ENCODE peak calls at places on chromosomes 1 and 21, in ten cellular contexts. One of them, this sample, is unnamed.

GRCh38 chr1:21072721-21073120 is 104.0 kb downstream of the EIF4G3 start:
- DNase-seq in glutamatergic neuron: no peak
- DNase-seq in endothelial cell of umbilical vein: peak; percentile 53
- DNase-seq in PC-3: no peak
- DNase-seq in tibial nerve: no peak
- DNase-seq in left lung: no peak
- DNase-seq in type B pancreatic cell: no peak
- DNase-seq in chondrocyte: no peak
- DNase-seq in A549: no peak
- DNase-seq in GM10248: no peak
- DNase-seq in this sample: peak; percentile 8

GRCh38 chr1:208233546-208233945 is 10.6 kb downstream of the PLXNA2 start:
- DNase-seq in glutamatergic neuron: peak; percentile 70
- DNase-seq in endothelial cell of umbilical vein: peak; percentile 54
- DNase-seq in PC-3: no peak
- DNase-seq in tibial nerve: no peak
- DNase-seq in left lung: peak; percentile 81
- DNase-seq in type B pancreatic cell: no peak
- DNase-seq in chondrocyte: no peak
- DNase-seq in A549: no peak
- DNase-seq in GM10248: no peak
- DNase-seq in this sample: no peak

GRCh38 chr1:215569987-215570824 is 3.1 kb downstream of the KCTD3 start:
- DNase-seq in glutamatergic neuron: no peak
- DNase-seq in endothelial cell of umbilical vein: peak; percentile 2
- DNase-seq in PC-3: peak; percentile 91
- DNase-seq in tibial nerve: no peak
- DNase-seq in left lung: no peak
- DNase-seq in type B pancreatic cell: no peak
- DNase-seq in chondrocyte: no peak
- DNase-seq in A549: no peak
- DNase-seq in GM10248: no peak
- DNase-seq in this sample: no peak

GRCh38 chr1:53214541-53214940 is 5.9 kb downstream of the CZIB start:
- DNase-seq in glutamatergic neuron: no peak
- DNase-seq in endothelial cell of umbilical vein: no peak
- DNase-seq in PC-3: no peak
- DNase-seq in tibial nerve: no peak
- DNase-seq in left lung: no peak
- DNase-seq in type B pancreatic cell: no peak
- DNase-seq in chondrocyte: no peak
- DNase-seq in A549: no peak
- DNase-seq in GM10248: no peak
- DNase-seq in this sample: no peak

GRCh38 chr1:33219886-33220661 is 36.2 kb upstream of the ZNF362 start:
- DNase-seq in glutamatergic neuron: no peak
- DNase-seq in endothelial cell of umbilical vein: no peak
- DNase-seq in PC-3: peak; percentile 94
- DNase-seq in tibial nerve: no peak
- DNase-seq in left lung: no peak
- DNase-seq in type B pancreatic cell: no peak
- DNase-seq in chondrocyte: no peak
- DNase-seq in A549: no peak
- DNase-seq in GM10248: no peak
- DNase-seq in this sample: peak; percentile 92

GRCh38 chr21:28554660-28555475 is 437.8 kb downstream of the LTN1 start:
- DNase-seq in glutamatergic neuron: no peak
- DNase-seq in endothelial cell of umbilical vein: no peak
- DNase-seq in PC-3: no peak
- DNase-seq in tibial nerve: no peak
- DNase-seq in left lung: no peak
- DNase-seq in type B pancreatic cell: no peak
- DNase-seq in chondrocyte: no peak
- DNase-seq in A549: no peak
- DNase-seq in GM10248: no peak
- DNase-seq in this sample: no peak

GRCh38 chr1:182114627-182115023 is 53.1 kb upstream of the ZNF648 start:
- DNase-seq in glutamatergic neuron: no peak
- DNase-seq in endothelial cell of umbilical vein: no peak
- DNase-seq in PC-3: no peak
- DNase-seq in tibial nerve: no peak
- DNase-seq in left lung: no peak
- DNase-seq in type B pancreatic cell: no peak
- DNase-seq in chondrocyte: no peak
- DNase-seq in A549: no peak
- DNase-seq in GM10248: no peak
- DNase-seq in this sample: no peak

GRCh38 chr1:101139130-101139529 is 97.7 kb upstream of the S1PR1 start:
- DNase-seq in glutamatergic neuron: no peak
- DNase-seq in endothelial cell of umbilical vein: peak; percentile 37
- DNase-seq in PC-3: no peak
- DNase-seq in tibial nerve: no peak
- DNase-seq in left lung: no peak
- DNase-seq in type B pancreatic cell: no peak
- DNase-seq in chondrocyte: no peak
- DNase-seq in A549: no peak
- DNase-seq in GM10248: no peak
- DNase-seq in this sample: no peak

GRCh38 chr1:17027900-17028299 is 16.2 kb upstream of the ATP13A2 start:
- DNase-seq in glutamatergic neuron: no peak
- DNase-seq in endothelial cell of umbilical vein: no peak
- DNase-seq in PC-3: no peak
- DNase-seq in tibial nerve: no peak
- DNase-seq in left lung: no peak
- DNase-seq in type B pancreatic cell: no peak
- DNase-seq in chondrocyte: no peak
- DNase-seq in A549: no peak
- DNase-seq in GM10248: no peak
- DNase-seq in this sample: no peak

GRCh38 chr1:230574502-230574901 is 67.8 kb upstream of the COG2 start:
- DNase-seq in glutamatergic neuron: no peak
- DNase-seq in endothelial cell of umbilical vein: no peak
- DNase-seq in PC-3: no peak
- DNase-seq in tibial nerve: no peak
- DNase-seq in left lung: no peak
- DNase-seq in type B pancreatic cell: no peak
- DNase-seq in chondrocyte: no peak
- DNase-seq in A549: no peak
- DNase-seq in GM10248: no peak
- DNase-seq in this sample: no peak

GRCh38 chr1:202590975-202591411 is 119.3 kb downstream of the SYT2 start:
- DNase-seq in glutamatergic neuron: no peak
- DNase-seq in endothelial cell of umbilical vein: no peak
- DNase-seq in PC-3: no peak
- DNase-seq in tibial nerve: no peak
- DNase-seq in left lung: no peak
- DNase-seq in type B pancreatic cell: no peak
- DNase-seq in chondrocyte: no peak
- DNase-seq in A549: no peak
- DNase-seq in GM10248: no peak
- DNase-seq in this sample: no peak

DNA sequence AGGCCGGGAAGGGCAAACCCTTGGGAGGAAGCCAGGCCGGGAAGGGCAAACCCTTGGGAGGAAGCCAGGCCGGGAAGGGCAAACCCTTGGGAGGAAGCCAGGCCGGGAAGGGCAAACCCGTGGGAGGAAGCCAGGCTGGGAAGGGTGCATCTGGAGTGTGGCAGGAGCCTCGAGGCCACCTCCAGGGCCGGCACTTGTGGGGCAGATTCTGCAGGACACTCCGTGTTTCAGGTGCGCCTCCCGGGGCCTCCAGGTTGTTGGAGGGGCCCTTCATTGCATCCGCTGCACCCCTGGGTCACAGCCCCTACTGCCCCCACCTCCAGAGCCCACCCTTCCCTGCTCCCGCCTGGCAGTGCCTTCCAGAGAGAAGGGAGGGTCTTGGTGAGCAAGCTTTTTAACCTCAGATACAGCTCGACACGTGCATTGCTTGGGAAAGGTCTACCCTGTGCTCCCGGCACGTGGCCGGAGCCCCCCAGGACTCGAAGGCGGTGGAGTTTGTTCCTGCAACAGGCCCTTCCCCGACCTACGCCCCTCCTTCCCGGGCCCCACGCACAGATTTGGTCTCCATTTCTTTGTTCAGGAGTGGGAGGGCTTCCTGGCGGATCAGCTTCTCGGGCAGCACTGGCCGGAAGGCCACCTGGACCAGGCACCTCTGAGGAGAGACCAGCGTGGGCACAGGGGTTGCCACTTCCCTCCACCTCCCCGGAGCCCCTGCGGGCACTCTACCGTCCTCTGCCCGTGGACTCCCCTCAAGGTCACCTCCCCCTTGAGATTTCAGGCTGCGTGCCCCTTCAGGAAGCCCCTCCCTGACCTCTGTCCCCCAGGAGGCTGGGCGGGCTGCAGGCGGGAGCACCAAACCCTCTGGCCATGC is 9.4 kb upstream of the TMEM52 start:
- DNase-seq in glutamatergic neuron: no peak
- DNase-seq in endothelial cell of umbilical vein: no peak
- DNase-seq in PC-3: no peak
- DNase-seq in tibial nerve: no peak
- DNase-seq in left lung: peak; percentile 65
- DNase-seq in type B pancreatic cell: no peak
- DNase-seq in chondrocyte: peak; percentile 82
- DNase-seq in A549: no peak
- DNase-seq in GM10248: no peak
- DNase-seq in this sample: no peak
- TF ChIP-seq CTCF in glutamatergic neuron: no peak
- TF ChIP-seq CTCF in endothelial cell of umbilical vein: no peak
- TF ChIP-seq CTCF in PC-3: no peak
- TF ChIP-seq CTCF in tibial nerve: no peak
- TF ChIP-seq CTCF in left lung: no peak
- TF ChIP-seq CTCF in type B pancreatic cell: no peak
- TF ChIP-seq CTCF in chondrocyte: no peak
- TF ChIP-seq CTCF in A549: no peak
- TF ChIP-seq CTCF in GM10248: no peak
- TF ChIP-seq CTCF in this sample: no peak

DNA sequence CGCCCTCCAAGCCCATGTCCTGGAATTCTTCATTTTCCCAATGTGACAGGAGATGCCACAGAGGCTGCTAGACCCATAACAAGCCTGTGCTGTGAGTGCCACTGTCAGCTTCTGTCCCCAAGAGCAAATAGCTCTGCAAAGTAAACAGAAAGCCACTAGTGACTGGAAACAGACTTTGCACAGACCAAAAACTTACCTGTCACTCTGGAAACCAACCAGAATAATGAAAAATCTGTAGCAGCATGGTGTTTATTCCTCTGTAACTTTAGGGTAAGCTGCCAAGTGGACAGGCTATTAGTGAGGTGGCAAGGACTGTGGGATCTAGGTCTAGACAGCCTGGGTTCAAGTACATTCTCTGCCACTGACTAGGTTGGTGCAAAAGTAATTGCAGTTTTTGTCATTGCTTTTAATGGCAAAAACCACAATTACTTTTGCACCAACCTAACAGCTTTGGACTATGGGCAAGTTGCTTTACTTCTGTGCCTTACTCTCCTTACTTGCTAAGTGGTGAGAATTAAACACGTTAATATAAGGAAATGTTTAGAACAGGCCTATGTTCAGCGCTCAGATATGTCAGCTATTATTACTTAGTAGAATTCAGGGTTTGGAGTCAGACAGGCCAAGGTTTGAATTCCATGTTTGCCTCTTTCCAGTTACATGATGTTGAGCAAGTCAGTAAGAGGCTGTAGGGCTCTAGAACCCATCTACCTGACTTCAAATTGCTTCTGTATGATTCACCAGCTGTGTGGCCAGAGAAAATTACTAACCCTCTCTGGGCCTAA is at the start of gene C8B:
- DNase-seq in glutamatergic neuron: no peak
- DNase-seq in endothelial cell of umbilical vein: no peak
- DNase-seq in PC-3: no peak
- DNase-seq in tibial nerve: no peak
- DNase-seq in left lung: no peak
- DNase-seq in type B pancreatic cell: no peak
- DNase-seq in chondrocyte: no peak
- DNase-seq in A549: no peak
- DNase-seq in GM10248: no peak
- DNase-seq in this sample: no peak
- TF ChIP-seq CTCF in glutamatergic neuron: no peak
- TF ChIP-seq CTCF in endothelial cell of umbilical vein: no peak
- TF ChIP-seq CTCF in PC-3: no peak
- TF ChIP-seq CTCF in tibial nerve: no peak
- TF ChIP-seq CTCF in left lung: no peak
- TF ChIP-seq CTCF in type B pancreatic cell: no peak
- TF ChIP-seq CTCF in chondrocyte: no peak
- TF ChIP-seq CTCF in A549: no peak
- TF ChIP-seq CTCF in GM10248: no peak
- TF ChIP-seq CTCF in this sample: no peak

GRCh38 chr1:165768513-165769394 is at the start of gene TMCO1:
- DNase-seq in glutamatergic neuron: peak; percentile 89
- DNase-seq in endothelial cell of umbilical vein: peak; percentile 97
- DNase-seq in PC-3: peak; percentile 99
- DNase-seq in tibial nerve: peak; percentile 96
- DNase-seq in left lung: peak; percentile 95
- DNase-seq in type B pancreatic cell: peak; percentile 91
- DNase-seq in chondrocyte: peak; percentile 97
- DNase-seq in A549: peak; percentile 98
- DNase-seq in GM10248: peak; percentile 96
- DNase-seq in this sample: peak; percentile 99

GRCh38 chr1:165773324-165773965 is 4.8 kb upstream of the TMCO1 start:
- DNase-seq in glutamatergic neuron: no peak
- DNase-seq in endothelial cell of umbilical vein: peak; percentile 46
- DNase-seq in PC-3: peak; percentile 92
- DNase-seq in tibial nerve: no peak
- DNase-seq in left lung: no peak
- DNase-seq in type B pancreatic cell: no peak
- DNase-seq in chondrocyte: no peak
- DNase-seq in A549: peak; percentile 58
- DNase-seq in GM10248: no peak
- DNase-seq in this sample: peak; percentile 60

GRCh38 chr1:165772739-165773138 is 4.1 kb upstream of the TMCO1 start:
- DNase-seq in glutamatergic neuron: no peak
- DNase-seq in endothelial cell of umbilical vein: no peak
- DNase-seq in PC-3: no peak
- DNase-seq in tibial nerve: no peak
- DNase-seq in left lung: no peak
- DNase-seq in type B pancreatic cell: no peak
- DNase-seq in chondrocyte: no peak
- DNase-seq in A549: no peak
- DNase-seq in GM10248: no peak
- DNase-seq in this sample: no peak
- TF ChIP-seq CTCF in glutamatergic neuron: no peak
- TF ChIP-seq CTCF in endothelial cell of umbilical vein: no peak
- TF ChIP-seq CTCF in PC-3: no peak
- TF ChIP-seq CTCF in tibial nerve: no peak
- TF ChIP-seq CTCF in left lung: no peak
- TF ChIP-seq CTCF in type B pancreatic cell: no peak
- TF ChIP-seq CTCF in chondrocyte: no peak
- TF ChIP-seq CTCF in A549: no peak
- TF ChIP-seq CTCF in GM10248: no peak
- TF ChIP-seq CTCF in this sample: no peak

DNA sequence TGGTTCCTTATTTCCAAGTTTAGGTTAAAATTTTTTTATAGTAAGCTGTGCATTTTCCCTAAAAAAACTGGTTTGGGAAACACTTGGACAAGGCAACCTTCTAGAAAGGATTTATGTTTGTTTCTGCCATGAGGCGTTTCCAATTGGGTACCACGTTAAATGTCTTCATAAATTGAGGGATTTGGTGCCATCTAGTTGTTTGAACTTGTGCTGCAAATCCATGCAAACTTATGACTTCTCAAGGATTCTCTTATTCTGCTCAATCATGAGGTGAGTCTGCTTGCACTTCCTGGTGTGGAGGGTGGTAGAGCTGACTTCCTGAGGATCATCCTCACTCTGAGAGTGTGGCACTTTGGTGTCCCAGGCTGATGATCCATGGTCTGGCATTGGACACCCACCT is 123.3 kb downstream of the PCNX2 start:
- DNase-seq in glutamatergic neuron: no peak
- DNase-seq in endothelial cell of umbilical vein: peak; percentile 67
- DNase-seq in PC-3: peak; percentile 89
- DNase-seq in tibial nerve: peak; percentile 12
- DNase-seq in left lung: no peak
- DNase-seq in type B pancreatic cell: no peak
- DNase-seq in chondrocyte: no peak
- DNase-seq in A549: peak; percentile 52
- DNase-seq in GM10248: no peak
- DNase-seq in this sample: no peak
- TF ChIP-seq CTCF in glutamatergic neuron: no peak
- TF ChIP-seq CTCF in endothelial cell of umbilical vein: peak; percentile 26
- TF ChIP-seq CTCF in PC-3: peak; percentile 89
- TF ChIP-seq CTCF in tibial nerve: peak; percentile 15
- TF ChIP-seq CTCF in left lung: peak; percentile 18
- TF ChIP-seq CTCF in type B pancreatic cell: peak; percentile 46
- TF ChIP-seq CTCF in chondrocyte: peak; percentile 68
- TF ChIP-seq CTCF in A549: no peak
- TF ChIP-seq CTCF in GM10248: no peak
- TF ChIP-seq CTCF in this sample: no peak